ENCODE peak calls at places on chromosomes 16 and 17, in nine cellular contexts. E is iPS-NIHi11, I is GM10248, J is lower leg skin, K is AG04450, B is GM04503, C is HEK293T, W is SJCRH30, Z is mucosa of descending colon. R is an unnamed sample.

GRCh38 chr16:31893824-31894223 is 20.2 kb downstream of the ZNF267 start:
- DNase-seq in Z (no peak), B (no peak), I (no peak), W (no peak), K (no peak), C (no peak), E (no peak), J (no peak), R (no peak)

GRCh38 chr17:57567278-57567677 is 177.8 kb downstream of the CCDC182 start:
- DNase-seq in I (no peak), C (no peak), J (no peak), K (no peak), E (no peak), Z (no peak), B (no peak), W (no peak), R (no peak)

GRCh38 chr17:57810740-57811632 is 38.9 kb downstream of the MRPS23 start:
- DNase-seq in E (no peak), Z (peak), C (peak), B (no peak), W (peak), I (no peak), J (no peak), K (no peak), R (no peak)

GRCh38 chr16:24950275-24950674 is 64.9 kb downstream of the ARHGAP17 start:
- DNase-seq in J (no peak), Z (no peak), C (no peak), W (no peak), I (no peak), E (no peak), K (peak), B (peak), R (no peak)

GRCh38 chr16:55047903-55048497 is 117.3 kb downstream of the IRX5 start:
- DNase-seq in E (no peak), J (no peak), K (no peak), B (no peak), I (no peak), W (no peak), C (no peak), Z (no peak), R (no peak)

GRCh38 chr17:20935740-20936139 is 107.1 kb downstream of the USP22 start:
- DNase-seq in I (no peak), Z (no peak), J (no peak), B (no peak), E (no peak), C (no peak), K (no peak), W (no peak), R (no peak)

GRCh38 chr16:68760671-68761275 is 23.7 kb downstream of the CDH1 start:
- DNase-seq in C (no peak), B (no peak), I (peak), J (no peak), E (no peak), W (peak), K (no peak), Z (no peak), R (peak)

GRCh38 chr17:80545499-80545826 is 825 bp downstream of the RPTOR start:
- DNase-seq in C (no peak), J (no peak), W (no peak), K (no peak), B (no peak), E (no peak), I (no peak), Z (no peak), R (no peak)

GRCh38 chr17:50560931-50561750 is 626 bp downstream of the CACNA1G start:
- DNase-seq in K (no peak), B (no peak), W (no peak), J (no peak), Z (no peak), C (no peak), E (no peak), I (peak), R (no peak)

GRCh38 chr16:81708459-81709368 is 70.4 kb upstream of the PLCG2 start:
- DNase-seq in K (no peak), W (no peak), I (no peak), B (no peak), J (no peak), Z (peak), C (no peak), E (peak), R (no peak)

GRCh38 chr17:64615025-64615677 is 47.0 kb downstream of the SMURF2 start:
- DNase-seq in C (no peak), E (no peak), Z (no peak), J (no peak), K (peak), I (no peak), B (peak), W (no peak), R (no peak)

GRCh38 chr17:17079761-17080160 is 37.5 kb downstream of the MPRIP start:
- DNase-seq in C (no peak), Z (peak), J (no peak), E (no peak), I (no peak), W (no peak), B (no peak), K (no peak), R (no peak)

GRCh38 chr17:72734611-72735010 is 357.9 kb downstream of the SLC39A11 start:
- DNase-seq in I (no peak), C (no peak), W (no peak), E (no peak), K (no peak), B (no peak), J (no peak), Z (no peak), R (no peak)

GRCh38 chr16:74186589-74186988 is 110.0 kb upstream of the PSMD7 start:
- DNase-seq in W (no peak), B (no peak), E (no peak), J (no peak), I (no peak), Z (no peak), K (peak), C (no peak), R (no peak)

GRCh38 chr16:53611151-53611802 is 92.4 kb downstream of the RPGRIP1L start:
- DNase-seq in K (no peak), Z (no peak), W (no peak), C (peak), J (no peak), I (no peak), E (no peak), B (no peak), R (no peak)

GRCh38 chr17:68356520-68356919 is 65.2 kb downstream of the ARSG start:
- DNase-seq in W (no peak), K (no peak), B (no peak), C (no peak), Z (no peak), I (peak), J (no peak), E (no peak), R (no peak)

R was measured in keratinocyte.